ENCODE peak calls at places on chromosomes 13 and 19, in four cellular contexts. One of them, this sample, is unnamed. For H3K4me1, the result is how much of the 10 kb centered on the place peaks cover.

GRCh38 chr13:80251403-80251802 is 89.5 kb downstream of the SPRY2 start:
- DNase-seq in psoas muscle: no peak
- DNase-seq in stomach: no peak
- DNase-seq in neuronal stem cell: no peak
- DNase-seq in this sample: peak

GRCh38 chr13:70385852-70386251 is 277.6 kb upstream of the KLHL1 start:
- DNase-seq in neuronal stem cell: no peak
- DNase-seq in stomach: no peak
- DNase-seq in psoas muscle: no peak
- DNase-seq in this sample: no peak

GRCh38 chr19:36916991-36917390 is 859 bp downstream of the ZNF568 start:
- DNase-seq in neuronal stem cell: peak
- DNase-seq in stomach: no peak
- DNase-seq in psoas muscle: no peak
- DNase-seq in this sample: no peak

GRCh38 chr13:21979156-21979819 is 308.4 kb downstream of the FGF9 start:
- DNase-seq in stomach: no peak
- DNase-seq in psoas muscle: no peak
- DNase-seq in neuronal stem cell: no peak
- DNase-seq in this sample: no peak

GRCh38 chr13:84237181-84237580 is 354.9 kb upstream of the SLITRK1 start:
- DNase-seq in stomach: no peak
- DNase-seq in psoas muscle: no peak
- DNase-seq in neuronal stem cell: no peak
- DNase-seq in this sample: no peak

GRCh38 chr19:10624585-10624984 is 768 bp upstream of the SLC44A2 start:
- DNase-seq in stomach: peak
- DNase-seq in neuronal stem cell: no peak
- DNase-seq in psoas muscle: no peak
- DNase-seq in this sample: no peak

GRCh38 chr19:48635263-48635965 is 1.8 kb downstream of the DBP start:
- DNase-seq in stomach: peak
- DNase-seq in psoas muscle: peak
- DNase-seq in neuronal stem cell: peak
- DNase-seq in this sample: peak

GRCh38 chr13:75760182-75760981 is 124.3 kb downstream of the LMO7 start:
- DNase-seq in neuronal stem cell: no peak
- DNase-seq in stomach: peak
- DNase-seq in psoas muscle: peak
- DNase-seq in this sample: peak

GRCh38 chr13:106133025-106133424 is 402.4 kb downstream of the EFNB2 start:
- DNase-seq in psoas muscle: no peak
- DNase-seq in neuronal stem cell: no peak
- DNase-seq in stomach: no peak
- DNase-seq in this sample: no peak

GRCh38 chr19:4303778-4304508 is 455 bp upstream of the FSD1 start:
- DNase-seq in neuronal stem cell: no peak
- DNase-seq in psoas muscle: no peak
- DNase-seq in stomach: no peak
- DNase-seq in this sample: peak

GRCh38 chr19:33399081-33399744 is 25.7 kb downstream of the CEBPG start:
- DNase-seq in stomach: no peak
- DNase-seq in psoas muscle: no peak
- DNase-seq in neuronal stem cell: no peak
- DNase-seq in this sample: no peak

GRCh38 chr13:112690242-112690943 is 555 bp downstream of the ATP11A start:
- DNase-seq in psoas muscle: peak
- DNase-seq in neuronal stem cell: no peak
- DNase-seq in stomach: peak
- DNase-seq in this sample: peak

GRCh38 chr19:35352448-35353304 is 5.0 kb downstream of the FFAR1 start:
- DNase-seq in neuronal stem cell: peak
- DNase-seq in stomach: peak
- DNase-seq in psoas muscle: no peak
- DNase-seq in this sample: peak

GRCh38 chr19:18073197-18073596 is 13.5 kb downstream of the IL12RB1 start:
- DNase-seq in psoas muscle: no peak
- DNase-seq in stomach: no peak
- DNase-seq in neuronal stem cell: no peak
- DNase-seq in this sample: no peak

GRCh38 chr13:43303040-43303729 is 279.8 kb downstream of the DNAJC15 start:
- DNase-seq in psoas muscle: peak
- DNase-seq in neuronal stem cell: peak
- DNase-seq in stomach: peak
- DNase-seq in this sample: peak

GRCh38 chr13:38223093-38223492 is 126.6 kb upstream of the UFM1 start:
- DNase-seq in neuronal stem cell: peak
- DNase-seq in stomach: no peak
- DNase-seq in psoas muscle: no peak
- DNase-seq in this sample: no peak

GRCh38 chr13:52141299-52141698 is 12.4 kb upstream of the NEK5 start:
- DNase-seq in stomach: no peak
- DNase-seq in psoas muscle: no peak
- DNase-seq in neuronal stem cell: no peak
- DNase-seq in this sample: no peak

GRCh38 chr19:35122687-35123551 is 7.3 kb downstream of the FXYD3 start:
- DNase-seq in neuronal stem cell: no peak
- DNase-seq in stomach: no peak
- DNase-seq in psoas muscle: no peak
- DNase-seq in this sample: no peak

GRCh38 chr13:65784088-65784816 is 1445.9 kb downstream of the PCDH9 start:
- DNase-seq in psoas muscle: peak
- DNase-seq in stomach: no peak
- DNase-seq in neuronal stem cell: no peak
- DNase-seq in this sample: no peak

GRCh38 chr13:75904012-75904411 is 267.9 kb downstream of the LMO7 start:
- DNase-seq in psoas muscle: no peak
- DNase-seq in neuronal stem cell: no peak
- DNase-seq in stomach: no peak
- DNase-seq in this sample: no peak

GRCh38 chr19:14375055-14375581 is 6.1 kb upstream of the ADGRE5 start:
- DNase-seq in neuronal stem cell: no peak
- DNase-seq in stomach: peak
- DNase-seq in psoas muscle: peak
- DNase-seq in this sample: peak

DNA sequence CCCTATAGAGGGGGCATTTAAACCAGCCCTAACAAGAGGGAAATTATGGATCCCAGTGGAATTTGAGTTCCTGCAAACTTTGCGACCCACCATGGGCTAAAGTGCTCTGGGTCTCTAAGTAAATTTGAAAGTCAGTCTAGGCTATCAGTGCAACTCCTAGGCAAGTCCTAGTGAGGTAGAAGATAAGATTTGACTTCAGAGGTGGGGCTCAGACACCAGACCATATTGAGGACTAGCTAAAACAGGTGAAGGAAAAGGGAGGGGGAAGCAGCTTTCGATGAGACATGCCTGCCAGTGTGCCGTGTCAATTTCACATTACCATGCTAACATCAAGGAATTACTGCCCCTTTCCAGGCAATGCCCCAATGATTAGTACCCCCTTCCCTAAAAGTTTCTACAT is 38.4 kb downstream of the CD320 start:
- DNase-seq in psoas muscle: no peak
- DNase-seq in stomach: no peak
- DNase-seq in neuronal stem cell: no peak
- DNase-seq in this sample: no peak
- H3K4me3 ChIP-seq in psoas muscle: no peak
- H3K4me3 ChIP-seq in stomach: no peak
- H3K4me3 ChIP-seq in neuronal stem cell: no peak
- H3K4me3 ChIP-seq in this sample: no peak

GRCh38 chr13:29073762-29074161 is 253.6 kb downstream of the MTUS2 start:
- DNase-seq in psoas muscle: no peak
- DNase-seq in neuronal stem cell: no peak
- DNase-seq in stomach: no peak
- DNase-seq in this sample: no peak
- H3K27ac ChIP-seq in psoas muscle: no peak
- H3K27ac ChIP-seq in neuronal stem cell: no peak
- H3K27ac ChIP-seq in stomach: no peak
- H3K27ac ChIP-seq in this sample: no peak

GRCh38 chr13:114062754-114063153 is 69.7 kb downstream of the RASA3 start:
- DNase-seq in psoas muscle: peak
- DNase-seq in stomach: no peak
- DNase-seq in neuronal stem cell: no peak
- DNase-seq in this sample: no peak

GRCh38 chr13:114062341-114062740 is 70.1 kb downstream of the RASA3 start:
- DNase-seq in psoas muscle: peak
- DNase-seq in stomach: no peak
- DNase-seq in neuronal stem cell: no peak
- DNase-seq in this sample: no peak

GRCh38 chr13:114064516-114065140 is 67.8 kb downstream of the RASA3 start:
- DNase-seq in psoas muscle: peak
- DNase-seq in neuronal stem cell: peak
- DNase-seq in stomach: peak
- DNase-seq in this sample: peak

GRCh38 chr13:114065141-114065925 is 67.1 kb downstream of the RASA3 start:
- DNase-seq in neuronal stem cell: no peak
- DNase-seq in psoas muscle: peak
- DNase-seq in stomach: peak
- DNase-seq in this sample: peak

DNA sequence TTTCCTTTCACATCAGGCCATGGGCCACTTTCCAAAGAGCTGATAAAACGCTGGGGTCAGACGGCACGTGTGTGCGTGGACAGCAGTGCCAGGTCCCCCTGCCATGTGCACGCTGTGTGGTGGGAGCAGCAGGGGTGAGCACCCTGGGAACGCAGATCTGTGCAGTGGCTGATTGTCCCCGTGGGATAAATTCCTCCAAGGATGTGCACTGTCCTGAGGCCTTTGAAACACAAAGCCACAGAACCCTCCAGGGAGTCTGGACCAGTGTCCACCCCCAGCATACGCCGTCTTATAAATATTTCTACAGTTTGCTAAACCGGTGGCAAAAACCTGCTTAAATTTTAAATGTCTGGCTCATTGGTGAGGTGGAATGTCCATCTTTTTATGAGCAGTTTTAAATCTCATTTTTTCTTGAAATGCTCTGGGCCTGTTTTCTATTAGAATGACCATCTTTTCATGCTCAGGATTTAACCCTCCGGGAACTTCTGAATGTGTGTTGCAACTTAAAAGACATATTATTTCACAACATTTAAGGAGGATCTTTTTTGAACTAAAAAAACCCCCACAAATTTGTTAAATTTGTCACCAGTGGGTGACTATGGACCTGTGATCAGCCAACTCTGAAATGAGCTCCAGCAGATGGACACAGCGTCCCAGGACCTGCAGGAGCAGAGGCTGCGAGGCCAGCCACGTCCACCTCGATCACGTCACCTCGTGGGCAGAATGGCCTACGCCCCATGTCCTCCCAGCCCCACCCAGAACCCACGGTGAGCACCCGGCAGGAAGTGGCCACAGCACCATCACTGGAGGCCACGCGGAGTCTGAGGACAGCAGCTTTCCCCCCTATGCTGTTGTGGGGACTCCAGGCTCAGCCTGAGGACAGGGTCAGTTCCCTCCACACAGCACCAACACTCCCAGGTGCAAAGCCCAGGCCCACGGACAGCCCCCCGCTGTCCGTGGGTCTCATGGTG is 68.6 kb downstream of the RASA3 start:
- DNase-seq in stomach: peak
- DNase-seq in psoas muscle: peak
- DNase-seq in neuronal stem cell: no peak
- DNase-seq in this sample: peak
- H3K4me1 ChIP-seq in stomach: half or more
- H3K4me1 ChIP-seq in psoas muscle: half or more
- H3K4me1 ChIP-seq in neuronal stem cell: under half
- H3K4me1 ChIP-seq in this sample: under half

GRCh38 chr13:33612641-33613638 is 205.0 kb upstream of the RFC3 start:
- DNase-seq in psoas muscle: no peak
- DNase-seq in neuronal stem cell: no peak
- DNase-seq in stomach: no peak
- DNase-seq in this sample: no peak

GRCh38 chr13:33606692-33607091 is 211.3 kb upstream of the RFC3 start:
- DNase-seq in neuronal stem cell: peak
- DNase-seq in psoas muscle: no peak
- DNase-seq in stomach: no peak
- DNase-seq in this sample: peak

GRCh38 chr13:33615436-33615835 is 202.5 kb upstream of the RFC3 start:
- DNase-seq in stomach: no peak
- DNase-seq in neuronal stem cell: no peak
- DNase-seq in psoas muscle: no peak
- DNase-seq in this sample: no peak

GRCh38 chr13:33610471-33611015 is 207.4 kb upstream of the RFC3 start:
- DNase-seq in neuronal stem cell: peak
- DNase-seq in psoas muscle: peak
- DNase-seq in stomach: no peak
- DNase-seq in this sample: peak

GRCh38 chr13:33611016-33611805 is 206.7 kb upstream of the RFC3 start:
- DNase-seq in stomach: peak
- DNase-seq in psoas muscle: peak
- DNase-seq in neuronal stem cell: peak
- DNase-seq in this sample: peak
- H3K4me3 ChIP-seq in stomach: peak
- H3K4me3 ChIP-seq in psoas muscle: peak
- H3K4me3 ChIP-seq in neuronal stem cell: peak
- H3K4me3 ChIP-seq in this sample: no peak

GRCh38 chr19:38072776-38073411 is 151.1 kb downstream of the DPF1 start:
- DNase-seq in neuronal stem cell: no peak
- DNase-seq in psoas muscle: no peak
- DNase-seq in stomach: no peak
- DNase-seq in this sample: no peak
- H3K27ac ChIP-seq in neuronal stem cell: no peak
- H3K27ac ChIP-seq in psoas muscle: no peak
- H3K27ac ChIP-seq in stomach: no peak
- H3K27ac ChIP-seq in this sample: no peak

GRCh38 chr13:23320926-23321533 is 112.5 kb downstream of the SACS start:
- DNase-seq in stomach: no peak
- DNase-seq in neuronal stem cell: no peak
- DNase-seq in psoas muscle: no peak
- DNase-seq in this sample: no peak
- H3K4me1 ChIP-seq in stomach: under half
- H3K4me1 ChIP-seq in neuronal stem cell: under half
- H3K4me1 ChIP-seq in psoas muscle: under half
- H3K4me1 ChIP-seq in this sample: under half